ENCODE peak calls at places on chromosome 1, in ten cellular contexts. P, X, U, N, O, F, M, C, J and R are unnamed samples.

GRCh38 chr1:178509608-178510007 is 3.3 kb upstream of the TEX35 start:
- DNase-seq in P (peak; percentile 13), X (no peak), U (no peak), N (no peak), O (no peak), F (no peak), M (no peak), C (no peak), J (no peak), R (no peak)

GRCh38 chr1:85611390-85611789 is 30.8 kb downstream of the CCN1 start:
- DNase-seq in P (no peak), X (peak; percentile 94), U (no peak), N (no peak), O (no peak), F (no peak), M (no peak), C (no peak), J (peak; percentile 93), R (no peak)

GRCh38 chr1:204574016-204574855 is 58.0 kb downstream of the MDM4 start:
- DNase-seq in P (no peak), X (no peak), U (no peak), N (no peak), O (no peak), F (no peak), M (no peak), C (no peak), J (no peak), R (no peak)

GRCh38 chr1:30846587-30846986 is 62.0 kb downstream of the SDC3 start:
- DNase-seq in P (no peak), X (no peak), U (no peak), N (no peak), O (no peak), F (no peak), M (no peak), C (no peak), J (no peak), R (no peak)

GRCh38 chr1:175129997-175130648 is 62.5 kb downstream of the KIAA0040 start:
- DNase-seq in P (no peak), X (no peak), U (no peak), N (no peak), O (no peak), F (peak; percentile 14), M (no peak), C (no peak), J (no peak), R (no peak)

GRCh38 chr1:224333309-224333926 is 3.4 kb upstream of the NVL start:
- DNase-seq in P (no peak), X (peak; percentile 51), U (peak; percentile 65), N (peak; percentile 39), O (peak; percentile 71), F (peak; percentile 61), M (no peak), C (peak; percentile 83), J (peak; percentile 64), R (peak; percentile 50)

GRCh38 chr1:192401832-192402231 is 85.0 kb downstream of the RGS21 start:
- DNase-seq in P (no peak), X (no peak), U (no peak), N (no peak), O (no peak), F (no peak), M (no peak), C (no peak), J (peak; percentile 46), R (no peak)

GRCh38 chr1:90200637-90201235 is 205.8 kb downstream of the ZNF326 start:
- DNase-seq in P (no peak), X (no peak), U (no peak), N (no peak), O (no peak), F (no peak), M (no peak), C (no peak), J (no peak), R (no peak)

GRCh38 chr1:5484451-5485165 is 507.6 kb downstream of the NPHP4 start:
- DNase-seq in P (peak; percentile 55), X (no peak), U (no peak), N (no peak), O (no peak), F (no peak), M (no peak), C (no peak), J (no peak), R (no peak)